ENCODE peak calls at places on chromosome 1, in six cellular contexts. A is fibroblast of pulmonary artery; C is cortex of kidney; D is activated T-helper 2 cell treated with anti-CD3 and anti-CD28 coated beads, Interferon-gamma antibody, Interleukin-2, Interleukin-4, amounts not matched to agents 10 μg/mL and 5 μg/mL and 100 μg/mL, durations not matched to agents 14 hours and 24 hours and 36 hours; Q is Right ventricle myocardium inferior; M is AG09309. G is an unnamed sample.

GRCh38 chr1:200739499-200740290 is 1.0 kb downstream of the CAMSAP2 start:
- DNase-seq in A (no peak), C (no peak), D (no peak), Q (peak), M (no peak), G (no peak)

GRCh38 chr1:68276448-68276847 is 44.1 kb upstream of the WLS start:
- DNase-seq in A (no peak), C (no peak), D (no peak), Q (no peak), M (no peak), G (no peak)

GRCh38 chr1:159946242-159947187 is 1.1 kb upstream of the IGSF9 start:
- DNase-seq in A (no peak), C (no peak), D (no peak), Q (no peak), M (no peak), G (no peak)

GRCh38 chr1:220680085-220680687 is 10.0 kb upstream of the C1orf115 start:
- DNase-seq in A (peak), C (no peak), D (no peak), Q (no peak), M (no peak), G (no peak)

GRCh38 chr1:91685994-91686393 is 185.3 kb downstream of the CDC7 start:
- DNase-seq in A (no peak), C (no peak), D (no peak), Q (no peak), M (no peak), G (no peak)

GRCh38 chr1:64956733-64957441 is 9.5 kb downstream of the JAK1 start:
- DNase-seq in A (no peak), C (no peak), D (no peak), Q (no peak), M (no peak), G (peak)

GRCh38 chr1:180101411-180101810 is 53.3 kb upstream of the QSOX1 start:
- DNase-seq in A (no peak), C (no peak), D (no peak), Q (no peak), M (no peak), G (no peak)

GRCh38 chr1:211327341-211327921 is 798 bp downstream of the TRAF5 start:
- DNase-seq in A (peak), C (no peak), D (peak), Q (no peak), M (no peak), G (peak)

GRCh38 chr1:149965440-149965839 is 28.8 kb upstream of the MTMR11 start:
- DNase-seq in A (no peak), C (no peak), D (no peak), Q (no peak), M (no peak), G (no peak)

GRCh38 chr1:78483903-78484302 is 6.9 kb upstream of the PTGFR start:
- DNase-seq in A (no peak), C (no peak), D (no peak), Q (no peak), M (no peak), G (no peak)

GRCh38 chr1:9294440-9294773 is 1.7 kb downstream of the SPSB1 start:
- DNase-seq in A (peak), C (no peak), D (no peak), Q (no peak), M (no peak), G (no peak)

GRCh38 chr1:80646053-80646452 is 1154.7 kb upstream of the ADGRL2 start:
- DNase-seq in A (no peak), C (no peak), D (no peak), Q (no peak), M (no peak), G (no peak)

GRCh38 chr1:233240839-233241682 is 54.5 kb downstream of the PCNX2 start:
- DNase-seq in A (peak), C (no peak), D (no peak), Q (peak), M (no peak), G (no peak)

GRCh38 chr1:186225089-186225488 is 150.0 kb downstream of the TPR start:
- DNase-seq in A (peak), C (no peak), D (no peak), Q (no peak), M (no peak), G (no peak)

GRCh38 chr1:111476761-111477309 is 3.1 kb downstream of the C1orf162 start:
- DNase-seq in A (no peak), C (no peak), D (peak), Q (no peak), M (no peak), G (peak)

GRCh38 chr1:23400324-23401110 is 24.0 kb downstream of the TCEA3 start:
- DNase-seq in A (peak), C (no peak), D (no peak), Q (no peak), M (no peak), G (no peak)

GRCh38 chr1:33379631-33380354 is 51.1 kb downstream of the PHC2 start:
- DNase-seq in A (no peak), C (no peak), D (no peak), Q (no peak), M (no peak), G (no peak)

GRCh38 chr1:223763881-223764280 is 51.5 kb downstream of the CAPN2 start:
- DNase-seq in A (no peak), C (no peak), D (no peak), Q (no peak), M (no peak), G (no peak)

GRCh38 chr1:56370513-56370912 is 208.8 kb downstream of the PLPP3 start:
- DNase-seq in A (no peak), C (no peak), D (no peak), Q (no peak), M (no peak), G (no peak)

GRCh38 chr1:154729031-154729442 is 121.1 kb upstream of the ADAR start:
- DNase-seq in A (peak), C (no peak), D (no peak), Q (no peak), M (no peak), G (no peak)

GRCh38 chr1:226676381-226676780 is 62.7 kb downstream of the ITPKB start:
- DNase-seq in A (no peak), C (no peak), D (no peak), Q (no peak), M (no peak), G (no peak)

GRCh38 chr1:198620198-198620597 is 18.6 kb upstream of the PTPRC start:
- DNase-seq in A (no peak), C (no peak), D (no peak), Q (no peak), M (no peak), G (no peak)

GRCh38 chr1:150066838-150067183 is 765 bp upstream of the VPS45 start:
- DNase-seq in A (no peak), C (no peak), D (peak), Q (peak), M (no peak), G (no peak)

GRCh38 chr1:209708297-209708696 is 3.7 kb downstream of the HSD11B1 start:
- DNase-seq in A (no peak), C (no peak), D (no peak), Q (no peak), M (no peak), G (no peak)

GRCh38 chr1:64877151-64877550 is 89.2 kb downstream of the JAK1 start:
- DNase-seq in A (no peak), C (no peak), D (no peak), Q (no peak), M (no peak), G (no peak)

GRCh38 chr1:227756172-227756959 is 21.1 kb downstream of the SNAP47 start:
- DNase-seq in A (peak), C (no peak), D (no peak), Q (no peak), M (no peak), G (no peak)

GRCh38 chr1:1432566-1432950 is 2.9 kb upstream of the VWA1 start:
- DNase-seq in A (no peak), C (no peak), D (no peak), Q (no peak), M (no peak), G (no peak)

GRCh38 chr1:151968058-151968457 is 25.6 kb downstream of the S100A10 start:
- DNase-seq in A (peak), C (no peak), D (peak), Q (no peak), M (no peak), G (no peak)

GRCh38 chr1:110608247-110608646 is 2.1 kb upstream of the KCNA2 start:
- DNase-seq in A (no peak), C (no peak), D (no peak), Q (no peak), M (no peak), G (no peak)

GRCh38 chr1:77539510-77540142 is 142.8 kb downstream of the ZZZ3 start:
- DNase-seq in A (peak), C (no peak), D (no peak), Q (no peak), M (peak), G (no peak)